ENCODE peak calls at places on chromosomes 12 and 14, in seven cellular contexts. A, F, R, U, T, J and M are unnamed samples.

GRCh38 chr14:35878272-35879140 is 52.4 kb downstream of the BRMS1L start:
- DNase-seq in U (no peak), A (peak; percentile 93), T (peak; percentile 93), F (peak; percentile 91), J (no peak), R (peak; percentile 71), M (no peak)

GRCh38 chr12:104630230-104630670 is 173.5 kb downstream of the CHST11 start:
- DNase-seq in R (no peak), J (no peak), U (no peak), A (no peak), F (no peak), T (no peak), M (no peak)

GRCh38 chr12:51345681-51346080 is 798 bp downstream of the CELA1 start:
- DNase-seq in F (no peak), J (no peak), R (no peak), U (no peak), A (peak; percentile 35), T (peak; percentile 16), M (no peak)

GRCh38 chr14:106378191-106378590 is 851.8 kb downstream of the TMEM121 start:
- DNase-seq in T (no peak), A (no peak), F (no peak), J (no peak), U (peak; percentile 36), R (no peak), M (peak; percentile 70)

GRCh38 chr12:52580496-52580895 is 6.9 kb upstream of the KRT74 start:
- DNase-seq in J (no peak), T (no peak), F (no peak), U (no peak), R (no peak), A (no peak), M (no peak)

GRCh38 chr12:27896419-27896990 is 76.0 kb downstream of the PTHLH start:
- DNase-seq in F (no peak), U (no peak), R (no peak), T (no peak), J (peak; percentile 55), A (peak; percentile 12), M (no peak)

GRCh38 chr14:20989787-20990600 is at the start of gene METTL17:
- DNase-seq in A (peak; percentile 98), U (peak; percentile 97), F (peak; percentile 98), J (peak; percentile 97), T (peak; percentile 97), R (peak; percentile 94), M (peak; percentile 94)

GRCh38 chr12:52501490-52501889 is 8.4 kb upstream of the KRT6A start:
- DNase-seq in F (no peak), J (no peak), A (no peak), U (no peak), R (no peak), T (no peak), M (no peak)

GRCh38 chr14:31990959-31991541 is 86.1 kb upstream of the ARHGAP5 start:
- DNase-seq in R (no peak), T (no peak), A (peak; percentile 47), F (peak; percentile 86), J (no peak), U (no peak), M (no peak)

GRCh38 chr12:40745386-40745785 is 53.1 kb downstream of the CNTN1 start:
- DNase-seq in J (no peak), F (no peak), U (peak; percentile 2), R (no peak), A (no peak), T (no peak), M (no peak)

GRCh38 chr12:107243316-107243715 is 150.0 kb upstream of the CRY1 start:
- DNase-seq in J (no peak), F (no peak), A (no peak), R (no peak), T (no peak), U (no peak), M (no peak)

GRCh38 chr12:110577717-110578521 is 5.2 kb downstream of the PPTC7 start:
- DNase-seq in A (peak; percentile 69), F (peak; percentile 73), T (peak; percentile 88), U (no peak), R (peak; percentile 83), J (peak; percentile 81), M (peak; percentile 72)

GRCh38 chr14:100350283-100350926 is 27.3 kb downstream of the SLC25A47 start:
- DNase-seq in A (no peak), J (no peak), F (no peak), T (no peak), U (no peak), R (no peak), M (no peak)

GRCh38 chr14:53016919-53017318 is 66.1 kb upstream of the FERMT2 start:
- DNase-seq in T (no peak), J (no peak), U (no peak), R (no peak), F (no peak), A (no peak), M (no peak)

GRCh38 chr14:53016491-53016890 is 65.6 kb upstream of the FERMT2 start:
- DNase-seq in J (no peak), U (no peak), A (peak; percentile 28), T (peak; percentile 68), F (peak; percentile 49), R (no peak), M (no peak)

GRCh38 chr14:53010193-53010592 is 59.3 kb upstream of the FERMT2 start:
- DNase-seq in J (no peak), F (no peak), R (no peak), U (no peak), T (no peak), A (no peak), M (no peak)

GRCh38 chr14:53006931-53007330 is 56.1 kb upstream of the FERMT2 start:
- DNase-seq in T (no peak), A (no peak), R (no peak), F (no peak), U (no peak), J (no peak), M (no peak)

DNA sequence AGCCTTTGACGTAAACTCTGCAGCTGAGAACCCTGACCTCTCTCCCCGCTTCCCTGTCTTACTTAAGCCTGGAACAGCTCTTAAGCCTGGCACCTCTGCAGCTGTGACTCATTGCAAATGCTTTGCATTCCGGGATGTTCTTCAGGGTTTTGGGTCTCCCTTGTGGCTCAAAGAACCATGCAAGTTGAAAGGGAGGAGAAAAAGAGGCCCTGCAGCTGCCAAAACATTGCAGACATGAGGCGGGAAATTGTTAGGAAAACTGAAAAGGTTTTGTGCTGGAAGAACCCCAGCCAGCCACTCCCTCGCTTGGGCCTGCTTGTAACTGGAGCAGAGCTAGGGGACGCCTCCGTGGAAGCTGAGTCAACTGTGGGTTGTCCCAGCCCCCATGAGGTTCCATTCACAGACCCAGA is 60.2 kb upstream of the FERMT2 start:
- DNase-seq in F (peak; percentile 99), R (peak; percentile 31), A (peak; percentile 98), T (peak; percentile 99), U (no peak), J (no peak), M (no peak)
- TF ChIP-seq CTCF in F (no peak), R (no peak), A (no peak), T (no peak), U (no peak), J (no peak), M (no peak)

GRCh38 chr12:54723653-54724256 is 75.6 kb upstream of the DCD start:
- DNase-seq in R (no peak), J (peak; percentile 53), A (peak; percentile 25), F (peak; percentile 1), U (peak; percentile 39), T (peak; percentile 11), M (peak; percentile 44)

GRCh38 chr12:54719691-54720090 is 71.5 kb upstream of the DCD start:
- DNase-seq in F (no peak), A (no peak), J (no peak), R (no peak), T (no peak), U (peak; percentile 8), M (no peak)

GRCh38 chr12:54721312-54721711 is 73.1 kb upstream of the DCD start:
- DNase-seq in T (no peak), R (no peak), A (no peak), U (no peak), J (no peak), F (no peak), M (no peak)

DNA sequence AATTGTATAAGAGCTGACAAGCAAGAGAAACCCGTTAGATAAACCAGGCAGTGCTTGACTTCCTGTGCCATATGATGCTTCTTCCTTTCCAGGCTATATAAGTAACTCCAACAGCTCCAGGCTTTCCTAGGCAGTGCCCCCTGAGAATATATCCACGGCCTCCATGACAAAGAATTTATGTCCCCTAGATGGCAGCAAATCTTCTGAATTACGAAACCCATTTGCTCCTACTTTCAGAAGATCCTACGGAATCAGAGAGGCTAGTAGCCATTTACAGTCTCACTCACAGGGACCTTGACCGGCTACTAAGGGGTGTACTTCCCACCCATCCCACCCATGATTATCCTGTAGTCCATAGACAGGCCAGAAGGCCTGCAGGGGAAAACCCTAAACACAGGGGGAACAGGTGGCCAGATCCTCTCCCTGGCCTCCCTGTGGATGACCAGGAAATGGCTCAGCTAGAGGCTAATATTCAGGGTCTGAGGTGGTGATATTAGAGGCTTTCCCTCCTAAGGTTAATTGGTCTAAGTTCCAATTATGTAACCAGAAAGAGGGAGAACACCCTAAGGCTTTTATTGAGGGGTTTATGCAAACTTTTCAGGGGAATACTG is 77.2 kb upstream of the DCD start:
- DNase-seq in T (no peak), U (peak; percentile 5), A (peak; percentile 29), J (no peak), F (peak; percentile 6), R (no peak), M (no peak)
- TF ChIP-seq CTCF in T (peak; percentile 20), U (peak; percentile 59), A (peak; percentile 34), J (peak; percentile 3), F (peak; percentile 40), R (peak; percentile 12), M (peak; percentile 59)

DNA sequence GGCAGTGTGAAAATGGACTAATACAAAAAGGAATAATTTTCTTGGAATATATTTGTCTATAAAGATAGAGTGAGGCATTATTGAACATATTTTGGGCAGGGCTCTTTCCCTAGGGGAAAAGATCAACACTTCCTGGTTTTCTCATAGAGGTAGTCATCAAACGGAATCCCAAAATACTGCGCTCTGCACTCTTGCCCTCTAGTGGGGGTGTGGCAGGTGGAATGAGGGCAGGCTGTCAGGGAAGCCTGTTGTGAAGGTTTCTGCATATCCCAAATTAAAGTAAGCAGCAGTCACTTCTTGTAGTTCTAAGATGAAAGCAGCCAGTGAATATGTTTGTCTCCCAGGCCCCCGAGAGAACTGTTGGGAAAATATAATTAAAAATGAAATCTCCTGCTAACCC is 666.8 kb upstream of the TMEM132C start:
- DNase-seq in F (no peak), R (no peak), U (no peak), J (no peak), A (no peak), T (no peak), M (no peak)
- TF ChIP-seq CTCF in F (no peak), R (no peak), U (no peak), J (no peak), A (no peak), T (no peak), M (no peak)

DNA sequence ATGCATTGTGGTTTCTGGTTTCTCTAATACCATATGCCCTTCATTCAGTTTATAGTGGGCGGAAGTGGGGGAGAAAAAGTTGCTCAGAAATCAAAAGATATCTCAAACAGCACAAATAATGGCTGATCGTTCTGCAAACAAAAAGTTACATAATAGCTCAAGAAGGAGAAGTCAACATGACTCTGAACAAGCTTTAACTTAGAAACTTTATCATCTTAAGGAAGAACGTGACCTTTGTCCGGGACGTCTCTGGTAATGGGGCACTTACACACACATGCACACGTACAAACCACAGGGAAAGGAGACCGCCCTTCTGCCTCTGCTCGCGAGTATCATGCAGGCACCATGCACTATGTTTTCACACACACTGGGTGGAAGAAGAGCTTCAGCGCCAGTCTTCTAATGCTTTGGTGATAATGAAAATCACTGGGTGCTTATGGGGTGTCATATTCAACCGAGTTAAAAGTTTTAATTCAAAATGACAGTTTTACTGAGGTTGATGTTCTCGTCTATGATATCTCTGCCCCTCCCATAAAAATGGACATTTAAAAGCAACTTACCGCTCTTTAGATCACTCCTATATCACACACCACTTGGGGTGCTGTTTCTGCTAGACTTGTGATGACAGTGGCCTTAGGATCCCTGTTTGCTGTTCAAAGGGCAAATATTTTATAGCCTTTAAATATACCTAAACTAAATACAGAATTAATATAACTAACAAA is 4.7 kb downstream of the FOS start:
- DNase-seq in R (peak; percentile 74), A (peak; percentile 89), U (no peak), T (peak; percentile 77), J (no peak), F (peak; percentile 72), M (no peak)
- TF ChIP-seq CTCF in R (peak; percentile 39), A (peak; percentile 37), U (peak; percentile 69), T (peak; percentile 42), J (no peak), F (peak; percentile 45), M (no peak)